ENCODE peak calls at places on chromosomes 3 and 15, in seven cellular contexts. L, R, Q, G, B, V and D are unnamed samples.

GRCh38 chr3:82208002-82208710 is 446.7 kb upstream of the GBE1 start:
- DNase-seq in L (no peak), R (no peak), Q (no peak), G (no peak), B (no peak), V (no peak), D (no peak)

GRCh38 chr3:12984023-12984823 is 89.0 kb downstream of the IQSEC1 start:
- DNase-seq in L (peak; percentile 77), R (peak; percentile 75), Q (peak; percentile 62), G (peak; percentile 58), B (peak; percentile 70), V (peak; percentile 52), D (no peak)

GRCh38 chr15:41022487-41023090 is 69.3 kb downstream of the CHAC1 start:
- DNase-seq in L (peak; percentile 77), R (no peak), Q (no peak), G (peak; percentile 80), B (peak; percentile 31), V (peak; percentile 11), D (no peak)

GRCh38 chr3:159751754-159752153 is 236.9 kb upstream of the IL12A start:
- DNase-seq in L (no peak), R (no peak), Q (no peak), G (no peak), B (no peak), V (no peak), D (no peak)

GRCh38 chr15:78691873-78692421 is 50.9 kb upstream of the CHRNB4 start:
- DNase-seq in L (no peak), R (no peak), Q (no peak), G (no peak), B (no peak), V (no peak), D (no peak)

GRCh38 chr3:50275996-50276761 is 2.7 kb upstream of the LSMEM2 start:
- DNase-seq in L (no peak), R (no peak), Q (no peak), G (no peak), B (no peak), V (no peak), D (no peak)

GRCh38 chr3:40725026-40725425 is 200.3 kb downstream of the ZNF621 start:
- DNase-seq in L (no peak), R (no peak), Q (no peak), G (no peak), B (no peak), V (no peak), D (no peak)

GRCh38 chr15:90648137-90649070 is 68.7 kb upstream of the BLM start:
- DNase-seq in L (peak; percentile 87), R (peak; percentile 79), Q (peak; percentile 79), G (peak; percentile 84), B (peak; percentile 74), V (peak; percentile 34), D (peak; percentile 98)

GRCh38 chr15:79380755-79381499 is 51.2 kb upstream of the MINAR1 start:
- DNase-seq in L (peak; percentile 70), R (peak; percentile 86), Q (peak; percentile 81), G (peak; percentile 60), B (peak; percentile 74), V (peak; percentile 53), D (peak; percentile 48)

GRCh38 chr3:187237741-187238140 is 40.5 kb downstream of the RTP1 start:
- DNase-seq in L (no peak), R (no peak), Q (no peak), G (no peak), B (no peak), V (no peak), D (no peak)